ENCODE peak calls at places on chromosomes 3 and 15, in six cellular contexts. One of them, this sample, is unnamed.

GRCh38 chr3:14166877-14167605 is 11.4 kb downstream of the XPC start:
- DNase-seq in GM23338: no peak
- DNase-seq in GM23248: no peak
- DNase-seq in hepatocyte: no peak
- DNase-seq in MM.1S: no peak
- DNase-seq in SK-N-SH: no peak
- DNase-seq in this sample: no peak

GRCh38 chr3:11482024-11482423 is 161.7 kb downstream of the VGLL4 start:
- DNase-seq in MM.1S: no peak
- DNase-seq in SK-N-SH: no peak
- DNase-seq in GM23338: no peak
- DNase-seq in hepatocyte: peak; percentile 30
- DNase-seq in GM23248: no peak
- DNase-seq in this sample: no peak

GRCh38 chr3:55746808-55747413 is 259.8 kb upstream of the WNT5A start:
- DNase-seq in SK-N-SH: peak; percentile 15
- DNase-seq in MM.1S: peak; percentile 28
- DNase-seq in hepatocyte: no peak
- DNase-seq in GM23338: no peak
- DNase-seq in GM23248: peak; percentile 46
- DNase-seq in this sample: peak; percentile 67

GRCh38 chr3:178146406-178146831 is 389.8 kb upstream of the KCNMB2 start:
- DNase-seq in MM.1S: no peak
- DNase-seq in SK-N-SH: no peak
- DNase-seq in hepatocyte: no peak
- DNase-seq in GM23248: no peak
- DNase-seq in GM23338: no peak
- DNase-seq in this sample: no peak

GRCh38 chr3:155308831-155309230 is 15.3 kb upstream of the STRIT1 start:
- DNase-seq in GM23338: no peak
- DNase-seq in MM.1S: no peak
- DNase-seq in GM23248: peak; percentile 46
- DNase-seq in SK-N-SH: no peak
- DNase-seq in hepatocyte: no peak
- DNase-seq in this sample: no peak

GRCh38 chr15:60614862-60615771 is 136.2 kb upstream of the ICE2 start:
- DNase-seq in hepatocyte: peak; percentile 49
- DNase-seq in MM.1S: no peak
- DNase-seq in SK-N-SH: no peak
- DNase-seq in GM23338: peak; percentile 61
- DNase-seq in GM23248: no peak
- DNase-seq in this sample: no peak

GRCh38 chr3:33807190-33807589 is 8.8 kb downstream of the PDCD6IP start:
- DNase-seq in SK-N-SH: no peak
- DNase-seq in hepatocyte: no peak
- DNase-seq in GM23248: no peak
- DNase-seq in MM.1S: no peak
- DNase-seq in GM23338: no peak
- DNase-seq in this sample: no peak

GRCh38 chr15:56425976-56426375 is 39.0 kb downstream of the MNS1 start:
- DNase-seq in hepatocyte: no peak
- DNase-seq in GM23248: no peak
- DNase-seq in GM23338: no peak
- DNase-seq in MM.1S: no peak
- DNase-seq in SK-N-SH: no peak
- DNase-seq in this sample: no peak

GRCh38 chr3:173745952-173746682 is 348.6 kb downstream of the NLGN1 start:
- DNase-seq in hepatocyte: peak; percentile 9
- DNase-seq in GM23248: peak; percentile 78
- DNase-seq in MM.1S: no peak
- DNase-seq in SK-N-SH: no peak
- DNase-seq in GM23338: peak; percentile 23
- DNase-seq in this sample: no peak

GRCh38 chr3:158792709-158793108 is 9.1 kb upstream of the MFSD1 start:
- DNase-seq in GM23338: no peak
- DNase-seq in MM.1S: no peak
- DNase-seq in SK-N-SH: no peak
- DNase-seq in hepatocyte: peak; percentile 26
- DNase-seq in GM23248: peak; percentile 97
- DNase-seq in this sample: no peak

GRCh38 chr3:136305879-136306278 is 55.7 kb downstream of the PCCB start:
- DNase-seq in hepatocyte: no peak
- DNase-seq in MM.1S: peak; percentile 57
- DNase-seq in GM23248: peak; percentile 61
- DNase-seq in SK-N-SH: no peak
- DNase-seq in GM23338: peak; percentile 32
- DNase-seq in this sample: peak; percentile 62

GRCh38 chr15:38991126-38991525 is 426.5 kb upstream of the RASGRP1 start:
- DNase-seq in MM.1S: no peak
- DNase-seq in SK-N-SH: peak; percentile 36
- DNase-seq in GM23338: peak; percentile 74
- DNase-seq in GM23248: peak; percentile 64
- DNase-seq in hepatocyte: peak; percentile 38
- DNase-seq in this sample: no peak

GRCh38 chr3:151774235-151774634 is 39.7 kb upstream of the AADAC start:
- DNase-seq in SK-N-SH: no peak
- DNase-seq in hepatocyte: no peak
- DNase-seq in GM23248: no peak
- DNase-seq in GM23338: no peak
- DNase-seq in MM.1S: no peak
- DNase-seq in this sample: no peak

GRCh38 chr3:9190276-9190675 is 59.2 kb downstream of the SRGAP3 start:
- DNase-seq in MM.1S: no peak
- DNase-seq in SK-N-SH: no peak
- DNase-seq in GM23338: no peak
- DNase-seq in hepatocyte: no peak
- DNase-seq in GM23248: no peak
- DNase-seq in this sample: no peak

GRCh38 chr3:118772036-118773030 is 262.3 kb downstream of the IGSF11 start:
- DNase-seq in GM23338: peak; percentile 47
- DNase-seq in MM.1S: no peak
- DNase-seq in hepatocyte: peak; percentile 41
- DNase-seq in SK-N-SH: no peak
- DNase-seq in GM23248: no peak
- DNase-seq in this sample: no peak

GRCh38 chr3:88773766-88774165 is 333.7 kb upstream of the EPHA3 start:
- DNase-seq in hepatocyte: no peak
- DNase-seq in MM.1S: no peak
- DNase-seq in SK-N-SH: no peak
- DNase-seq in GM23338: no peak
- DNase-seq in GM23248: no peak
- DNase-seq in this sample: no peak

GRCh38 chr3:149534671-149535394 is 60.3 kb downstream of the TM4SF4 start:
- DNase-seq in hepatocyte: no peak
- DNase-seq in MM.1S: no peak
- DNase-seq in SK-N-SH: no peak
- DNase-seq in GM23338: no peak
- DNase-seq in GM23248: peak; percentile 72
- DNase-seq in this sample: no peak

GRCh38 chr15:100628746-100629145 is 26.4 kb downstream of the ASB7 start:
- DNase-seq in GM23248: no peak
- DNase-seq in GM23338: no peak
- DNase-seq in MM.1S: no peak
- DNase-seq in SK-N-SH: no peak
- DNase-seq in hepatocyte: no peak
- DNase-seq in this sample: no peak

GRCh38 chr15:40010681-40011080 is 28.3 kb downstream of the SRP14 start:
- DNase-seq in SK-N-SH: peak; percentile 37
- DNase-seq in GM23338: no peak
- DNase-seq in MM.1S: no peak
- DNase-seq in hepatocyte: no peak
- DNase-seq in GM23248: peak; percentile 97
- DNase-seq in this sample: no peak

GRCh38 chr15:41558400-41559238 is at the start of gene TYRO3:
- DNase-seq in hepatocyte: peak; percentile 86
- DNase-seq in GM23338: peak; percentile 85
- DNase-seq in SK-N-SH: peak; percentile 93
- DNase-seq in GM23248: peak; percentile 85
- DNase-seq in MM.1S: peak; percentile 47
- DNase-seq in this sample: peak; percentile 48

GRCh38 chr3:45915518-45916231 is 27.6 kb upstream of the CXCR6 start:
- DNase-seq in hepatocyte: peak; percentile 59
- DNase-seq in SK-N-SH: no peak
- DNase-seq in MM.1S: peak; percentile 64
- DNase-seq in GM23338: no peak
- DNase-seq in GM23248: peak; percentile 98
- DNase-seq in this sample: no peak

GRCh38 chr15:63997715-63998442 is 48.4 kb downstream of the DAPK2 start:
- DNase-seq in GM23248: peak; percentile 65
- DNase-seq in SK-N-SH: no peak
- DNase-seq in hepatocyte: no peak
- DNase-seq in MM.1S: no peak
- DNase-seq in GM23338: no peak
- DNase-seq in this sample: no peak

GRCh38 chr3:72338082-72338941 is 509.9 kb downstream of the SHQ1 start:
- DNase-seq in GM23338: no peak
- DNase-seq in SK-N-SH: no peak
- DNase-seq in hepatocyte: no peak
- DNase-seq in MM.1S: no peak
- DNase-seq in GM23248: peak; percentile 73
- DNase-seq in this sample: no peak

GRCh38 chr3:32321095-32321835 is 70.4 kb upstream of the CMTM7 start:
- DNase-seq in GM23248: no peak
- DNase-seq in GM23338: peak; percentile 76
- DNase-seq in MM.1S: no peak
- DNase-seq in hepatocyte: peak; percentile 28
- DNase-seq in SK-N-SH: no peak
- DNase-seq in this sample: no peak

GRCh38 chr15:90141646-90142045 is 39.4 kb upstream of the IDH2 start:
- DNase-seq in hepatocyte: peak; percentile 46
- DNase-seq in GM23338: no peak
- DNase-seq in SK-N-SH: no peak
- DNase-seq in GM23248: peak; percentile 31
- DNase-seq in MM.1S: no peak
- DNase-seq in this sample: no peak

GRCh38 chr3:194906229-194906629 is 220.5 kb downstream of the FAM43A start:
- DNase-seq in GM23248: peak; percentile 52
- DNase-seq in SK-N-SH: no peak
- DNase-seq in hepatocyte: no peak
- DNase-seq in GM23338: no peak
- DNase-seq in MM.1S: no peak
- DNase-seq in this sample: no peak

GRCh38 chr3:16332904-16333426 is 68.0 kb downstream of the OXNAD1 start:
- DNase-seq in MM.1S: no peak
- DNase-seq in hepatocyte: no peak
- DNase-seq in GM23248: peak; percentile 73
- DNase-seq in GM23338: no peak
- DNase-seq in SK-N-SH: no peak
- DNase-seq in this sample: no peak

DNA sequence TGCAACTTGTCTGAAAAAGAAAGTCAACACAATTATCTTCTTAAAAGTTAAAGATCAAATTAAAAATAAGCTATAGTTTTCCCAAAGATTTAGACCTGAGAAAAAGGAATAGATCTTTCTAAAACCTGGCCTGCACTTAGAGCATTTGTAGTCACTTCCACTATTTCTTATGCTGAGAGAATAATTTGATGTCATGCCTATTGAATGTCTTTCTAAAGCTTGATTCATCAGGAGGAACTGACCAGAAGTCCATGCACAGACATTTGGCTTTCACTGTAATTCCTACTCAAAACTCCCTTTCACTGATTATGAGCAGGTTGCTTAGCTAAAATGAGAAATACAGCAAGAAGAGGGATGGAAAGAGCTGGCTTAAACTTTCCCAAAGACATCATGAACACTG is 4.3 kb downstream of the GREM1 start:
- DNase-seq in GM23338: no peak
- DNase-seq in GM23248: peak; percentile 70
- DNase-seq in MM.1S: no peak
- DNase-seq in hepatocyte: no peak
- DNase-seq in SK-N-SH: no peak
- DNase-seq in this sample: no peak
- H2AFZ ChIP-seq in GM23338: no peak overlapping the region
- H2AFZ ChIP-seq in GM23248: no peak overlapping the region
- H2AFZ ChIP-seq in MM.1S: no peak overlapping the region
- H2AFZ ChIP-seq in hepatocyte: no peak overlapping the region
- H2AFZ ChIP-seq in SK-N-SH: no peak overlapping the region
- H2AFZ ChIP-seq in this sample: no peak overlapping the region

DNA sequence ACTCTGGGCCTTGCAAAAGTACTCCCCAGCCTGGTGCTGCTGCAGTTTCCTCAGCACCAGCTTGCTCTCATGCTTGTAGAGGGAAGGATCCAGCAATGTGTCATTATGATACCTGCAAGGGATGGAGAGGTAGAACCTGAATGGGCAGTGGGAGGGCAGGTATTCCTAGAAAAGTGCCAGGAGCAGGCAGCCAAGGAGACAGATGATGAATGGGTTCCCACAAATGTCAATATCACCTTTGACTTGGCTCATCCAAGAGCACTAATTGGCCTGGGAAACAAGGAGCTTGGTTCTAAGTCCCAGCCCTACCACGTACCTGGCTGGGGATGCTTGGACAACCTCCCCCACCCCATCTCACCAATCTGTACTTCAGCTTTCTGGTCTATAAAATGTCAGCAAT is 9.4 kb downstream of the CILP start:
- DNase-seq in SK-N-SH: no peak
- DNase-seq in GM23338: no peak
- DNase-seq in MM.1S: no peak
- DNase-seq in hepatocyte: no peak
- DNase-seq in GM23248: no peak
- DNase-seq in this sample: no peak
- H3K27ac ChIP-seq in SK-N-SH: no peak overlapping the region
- H3K27ac ChIP-seq in GM23338: no peak overlapping the region
- H3K27ac ChIP-seq in MM.1S: no peak overlapping the region
- H3K27ac ChIP-seq in hepatocyte: no peak overlapping the region
- H3K27ac ChIP-seq in GM23248: no peak overlapping the region
- H3K27ac ChIP-seq in this sample: no peak overlapping the region

DNA sequence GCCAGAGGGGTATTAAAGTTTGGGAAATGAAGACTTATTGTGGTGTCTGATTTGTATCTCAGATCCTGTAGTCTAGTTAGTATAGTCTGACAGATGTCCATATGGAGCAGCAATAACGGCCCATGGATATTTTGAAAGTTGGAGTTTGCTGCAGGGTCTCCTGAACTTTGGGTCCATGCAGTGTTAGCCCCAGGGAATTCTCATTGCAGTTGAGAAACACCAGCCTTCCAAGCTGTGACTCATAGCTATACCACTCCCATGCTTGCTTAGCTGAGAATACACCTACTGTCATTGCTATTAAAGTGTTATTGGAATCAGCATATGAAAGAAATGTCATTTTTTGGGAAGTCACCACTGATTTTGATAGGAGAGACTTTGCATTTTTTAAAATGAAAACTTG is 29.2 kb downstream of the TMOD2 start:
- DNase-seq in SK-N-SH: no peak
- DNase-seq in GM23338: no peak
- DNase-seq in GM23248: peak; percentile 39
- DNase-seq in MM.1S: no peak
- DNase-seq in hepatocyte: no peak
- DNase-seq in this sample: no peak
- H3K9me2 ChIP-seq in SK-N-SH: no peaks in the 10 kb centered on the region
- H3K9me2 ChIP-seq in GM23338: no peaks in the 10 kb centered on the region
- H3K9me2 ChIP-seq in GM23248: no peaks in the 10 kb centered on the region
- H3K9me2 ChIP-seq in MM.1S: no peaks in the 10 kb centered on the region
- H3K9me2 ChIP-seq in hepatocyte: no peaks in the 10 kb centered on the region
- H3K9me2 ChIP-seq in this sample: no peaks in the 10 kb centered on the region

DNA sequence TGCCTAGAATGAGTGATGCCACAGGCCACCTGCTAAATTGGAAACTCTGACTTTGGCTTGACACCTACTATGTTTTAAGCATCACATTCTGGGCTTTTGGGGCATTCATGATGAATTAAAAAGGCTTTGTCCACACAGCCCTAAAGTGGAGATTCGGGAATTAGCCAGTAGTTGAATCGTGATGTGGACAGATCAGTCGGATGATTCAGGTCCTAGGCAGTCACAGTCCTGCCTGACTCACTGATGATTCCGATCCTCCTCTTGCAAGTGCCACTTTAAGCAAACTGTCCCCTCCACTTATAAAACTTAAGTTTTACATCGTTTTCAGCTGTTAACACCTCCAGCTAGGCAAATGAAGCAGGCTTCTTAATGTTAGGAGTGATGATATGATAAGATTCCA is 75.3 kb downstream of the SYNPR start:
- DNase-seq in hepatocyte: no peak
- DNase-seq in GM23338: no peak
- DNase-seq in SK-N-SH: no peak
- DNase-seq in GM23248: peak; percentile 94
- DNase-seq in MM.1S: no peak
- DNase-seq in this sample: no peak
- H2AFZ ChIP-seq in hepatocyte: no peak overlapping the region
- H2AFZ ChIP-seq in GM23338: no peak overlapping the region
- H2AFZ ChIP-seq in SK-N-SH: no peak overlapping the region
- H2AFZ ChIP-seq in GM23248: no peak overlapping the region
- H2AFZ ChIP-seq in MM.1S: no peak overlapping the region
- H2AFZ ChIP-seq in this sample: no peak overlapping the region